ENCODE peak calls at places on chromosomes 2 and 18, in four cellular contexts. F, O, B and R are unnamed samples.

GRCh38 chr2:9650119-9650821 is 19.5 kb upstream of the YWHAQ start:
- DNase-seq in B (no peak), F (no peak), O (no peak), R (no peak)

GRCh38 chr2:213537579-213537978 is 253.3 kb downstream of the SPAG16 start:
- DNase-seq in F (no peak), O (no peak), B (no peak), R (no peak)

GRCh38 chr2:33616873-33617272 is 17.8 kb upstream of the FAM98A start:
- DNase-seq in O (no peak), F (no peak), B (no peak), R (no peak)

GRCh38 chr18:80247403-80247916 is at the start of gene PARD6G:
- DNase-seq in O (peak; percentile 68), F (peak; percentile 56), B (peak; percentile 82), R (peak; percentile 32)

GRCh38 chr2:42169869-42170465 is 814 bp downstream of the EML4 start:
- DNase-seq in F (peak; percentile 41), O (no peak), B (no peak), R (peak; percentile 11)

GRCh38 chr2:121502246-121502645 is 28.4 kb upstream of the RNU4ATAC start:
- DNase-seq in O (no peak), F (no peak), B (no peak), R (no peak)

GRCh38 chr2:216215991-216216390 is 106.8 kb downstream of the XRCC5 start:
- DNase-seq in O (no peak), F (peak; percentile 20), B (no peak), R (no peak)

GRCh38 chr2:71469403-71470398 is 16.3 kb downstream of the DYSF start:
- DNase-seq in O (no peak), B (no peak), F (no peak), R (no peak)

GRCh38 chr2:45962522-45962921 is 311.0 kb downstream of the PRKCE start:
- DNase-seq in F (no peak), B (peak; percentile 72), O (no peak), R (no peak)

GRCh38 chr2:73266061-73266891 is 18.0 kb downstream of the FBXO41 start:
- DNase-seq in O (no peak), B (no peak), F (no peak), R (no peak)

GRCh38 chr2:213934560-213934959 is 476.3 kb upstream of the VWC2L start:
- DNase-seq in F (peak; percentile 65), O (no peak), B (no peak), R (peak; percentile 67)

GRCh38 chr2:48699377-48699951 is 56.1 kb downstream of the LHCGR start:
- DNase-seq in F (no peak), O (no peak), B (no peak), R (no peak)

GRCh38 chr18:21955757-21956652 is 213.4 kb upstream of the GATA6 start:
- DNase-seq in O (peak; percentile 67), B (peak; percentile 71), F (peak; percentile 82), R (peak; percentile 68)

GRCh38 chr2:1051075-1051474 is 100.4 kb downstream of the SNTG2 start:
- DNase-seq in B (no peak), F (no peak), O (no peak), R (no peak)

GRCh38 chr18:37364237-37364636 is 201.4 kb downstream of the CELF4 start:
- DNase-seq in O (no peak), F (no peak), B (peak; percentile 72), R (no peak)

GRCh38 chr2:66565291-66565690 is 130.4 kb downstream of the MEIS1 start:
- DNase-seq in O (no peak), F (no peak), B (no peak), R (no peak)

GRCh38 chr2:64629329-64629781 is 24.4 kb downstream of the SERTAD2 start:
- DNase-seq in B (no peak), O (no peak), F (no peak), R (no peak)

GRCh38 chr2:235144291-235144690 is 192.5 kb downstream of the SH3BP4 start:
- DNase-seq in B (no peak), F (no peak), O (peak; percentile 6), R (no peak)

GRCh38 chr2:181847729-181848128 is 43.8 kb upstream of the ITPRID2 start:
- DNase-seq in O (no peak), F (no peak), B (no peak), R (no peak)

GRCh38 chr2:128754246-128754724 is 435.6 kb upstream of the HS6ST1 start:
- DNase-seq in F (no peak), O (no peak), B (no peak), R (no peak)

GRCh38 chr18:47618758-47619157 is 311.7 kb downstream of the SMAD2 start:
- DNase-seq in F (no peak), O (no peak), B (no peak), R (no peak)

GRCh38 chr18:40868110-40868858 is 1086.8 kb upstream of the PIK3C3 start:
- DNase-seq in O (no peak), F (no peak), B (no peak), R (no peak)

GRCh38 chr2:171923206-171923605 is 945 bp downstream of the HAT1 start:
- DNase-seq in F (peak; percentile 6), O (no peak), B (no peak), R (no peak)

GRCh38 chr2:240574386-240575100 is 6.3 kb downstream of the RNPEPL1 start:
- DNase-seq in B (no peak), O (no peak), F (no peak), R (no peak)

GRCh38 chr2:15727396-15728246 is 136.0 kb downstream of the DDX1 start:
- DNase-seq in B (no peak), O (no peak), F (no peak), R (no peak)
- H3K27me3 ChIP-seq in B (no peaks in the 10 kb centered on the region), O (no peaks in the 10 kb centered on the region), F (no peaks in the 10 kb centered on the region), R (no peaks in the 10 kb centered on the region)

GRCh38 chr18:33580540-33580939 is 2.5 kb downstream of the ASXL3 start:
- DNase-seq in B (no peak), O (no peak), F (no peak), R (no peak)

GRCh38 chr18:33588361-33588760 is 10.3 kb downstream of the ASXL3 start:
- DNase-seq in F (no peak), B (no peak), O (no peak), R (no peak)

GRCh38 chr18:33581816-33582215 is 3.8 kb downstream of the ASXL3 start:
- DNase-seq in F (no peak), B (no peak), O (no peak), R (no peak)

GRCh38 chr18:33583901-33584300 is 5.9 kb downstream of the ASXL3 start:
- DNase-seq in O (no peak), B (no peak), F (no peak), R (no peak)

DNA sequence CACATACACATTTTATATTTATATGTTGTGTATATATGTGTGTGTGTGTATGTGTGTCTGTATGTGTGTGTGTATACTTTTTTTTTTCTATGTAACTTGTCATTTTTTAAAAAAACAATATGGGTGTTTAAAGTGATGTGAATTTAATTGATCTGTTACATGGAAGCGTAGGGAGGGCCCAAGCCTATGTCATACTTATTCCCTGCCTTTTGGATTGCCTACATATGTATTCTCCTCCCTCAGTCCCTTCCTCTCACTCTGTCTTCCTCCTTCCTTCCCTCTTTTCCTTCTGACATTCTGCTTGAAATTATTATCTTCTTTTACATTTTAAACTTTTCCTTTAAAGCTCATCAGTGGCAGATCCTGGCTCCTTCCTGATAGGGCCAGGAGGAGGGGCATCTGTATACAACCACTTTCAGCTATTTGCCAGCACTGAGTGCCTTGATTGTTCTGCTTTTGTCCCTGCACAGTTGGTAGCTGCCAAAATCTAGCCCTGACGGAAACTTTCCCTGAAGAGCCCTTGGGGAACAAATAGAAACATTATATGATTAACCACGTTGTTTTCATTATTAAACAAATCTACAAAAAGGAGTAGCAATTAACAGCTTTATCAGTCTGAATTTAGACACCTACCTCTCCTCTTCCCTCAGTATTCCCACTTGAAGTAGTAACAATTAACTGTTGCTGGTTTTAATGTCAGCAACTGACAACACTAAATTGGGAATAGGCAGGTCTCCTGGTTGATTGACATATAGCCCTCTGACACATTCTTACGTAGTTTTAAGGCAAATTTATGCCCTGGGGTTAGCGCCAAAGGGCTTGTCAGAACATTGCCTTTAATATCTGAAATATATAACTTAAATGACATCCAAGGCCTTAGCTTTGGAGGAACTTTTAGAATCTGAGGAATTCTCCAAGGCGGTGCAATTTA is 7.1 kb downstream of the ASXL3 start:
- DNase-seq in B (no peak), O (peak; percentile 50), F (no peak), R (no peak)
- H3K27me3 ChIP-seq in B (no peaks in the 10 kb centered on the region), O (no peaks in the 10 kb centered on the region), F (no peaks in the 10 kb centered on the region), R (no peaks in the 10 kb centered on the region)

GRCh38 chr2:96926236-96926635 is 56.4 kb upstream of the SEMA4C start:
- DNase-seq in B (no peak), F (no peak), O (no peak), R (no peak)

GRCh38 chr2:96929245-96929925 is 57.0 kb downstream of the FAM178B start:
- DNase-seq in O (no peak), F (no peak), B (no peak), R (no peak)

GRCh38 chr2:96926791-96927190 is 56.9 kb upstream of the SEMA4C start:
- DNase-seq in F (no peak), O (no peak), B (no peak), R (no peak)

GRCh38 chr2:96927420-96928171 is 57.7 kb upstream of the SEMA4C start:
- DNase-seq in B (peak; percentile 86), O (no peak), F (no peak), R (no peak)

GRCh38 chr2:96928277-96928781 is 58.1 kb downstream of the FAM178B start:
- DNase-seq in F (no peak), O (no peak), B (peak; percentile 83), R (no peak)
- H3K27me3 ChIP-seq in F (peaks cover 7% of the 10 kb centered on the region), O (no peaks in the 10 kb centered on the region), B (no peaks in the 10 kb centered on the region), R (no peaks in the 10 kb centered on the region)

GRCh38 chr2:140457483-140457882 is 1673.3 kb downstream of the LRP1B start:
- DNase-seq in F (no peak), O (no peak), B (no peak), R (no peak)
- H3K27me3 ChIP-seq in F (no peaks in the 10 kb centered on the region), O (no peaks in the 10 kb centered on the region), B (no peaks in the 10 kb centered on the region), R (no peaks in the 10 kb centered on the region)

DNA sequence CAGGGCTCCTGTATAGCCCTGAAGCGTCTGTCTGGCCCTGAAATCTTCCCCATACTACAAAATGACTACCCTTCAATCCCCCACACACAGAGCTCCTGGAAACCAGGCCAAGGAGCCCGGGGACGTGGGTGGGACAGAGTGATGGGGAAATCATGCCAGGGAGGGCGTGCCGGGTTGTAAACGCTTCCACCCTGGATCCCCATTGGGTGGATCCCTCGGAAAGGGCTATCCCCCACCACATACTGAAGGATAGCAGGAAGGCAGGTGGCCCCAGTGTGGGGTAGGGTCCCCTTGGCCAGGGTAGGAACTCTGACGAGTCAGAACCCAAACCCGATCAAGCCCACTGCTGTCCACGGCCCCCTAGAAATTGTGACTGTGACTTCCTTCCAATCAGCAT is 91.7 kb downstream of the INHBB start:
- DNase-seq in B (no peak), O (peak; percentile 24), F (no peak), R (no peak)
- H3K27me3 ChIP-seq in B (no peaks in the 10 kb centered on the region), O (peaks cover 11% of the 10 kb centered on the region), F (no peaks in the 10 kb centered on the region), R (no peaks in the 10 kb centered on the region)